ENCODE peak calls at places on chromosomes 7 and 10, in four cellular contexts. Z is tibial nerve, H is IMR-90, L is foreskin keratinocyte. P is an unnamed sample.

GRCh38 chr7:106365252-106366005 is 80.6 kb upstream of the NAMPT start:
- DNase-seq in H (no peak), Z (no peak), L (peak; percentile 31), P (no peak)

GRCh38 chr10:105634283-105634682 is 993.2 kb downstream of the SORCS3 start:
- DNase-seq in Z (no peak), L (no peak), H (no peak), P (no peak)

GRCh38 chr7:47648301-47648900 is 66.5 kb upstream of the TNS3 start:
- DNase-seq in Z (no peak), L (no peak), H (peak; percentile 85), P (no peak)

GRCh38 chr10:90461437-90462155 is 396.2 kb downstream of the HTR7 start:
- DNase-seq in H (no peak), Z (no peak), L (no peak), P (no peak)

GRCh38 chr7:124085168-124085567 is 52.3 kb upstream of the TMEM229A start:
- DNase-seq in Z (no peak), L (peak; percentile 24), H (no peak), P (no peak)

GRCh38 chr10:34272316-34272715 is 542.8 kb downstream of the PARD3 start:
- DNase-seq in L (no peak), H (no peak), Z (no peak), P (no peak)

GRCh38 chr7:2670720-2671391 is 17.1 kb upstream of the AMZ1 start:
- DNase-seq in H (peak; percentile 51), L (no peak), Z (no peak), P (peak; percentile 59)

GRCh38 chr7:112088484-112089016 is 117.6 kb downstream of the DOCK4 start:
- DNase-seq in H (no peak), Z (no peak), L (no peak), P (no peak)

GRCh38 chr10:71795248-71795647 is 21.9 kb upstream of the VSIR start:
- DNase-seq in Z (no peak), L (no peak), H (peak; percentile 23), P (no peak)

GRCh38 chr7:3188946-3189345 is 112.1 kb upstream of the SDK1 start:
- DNase-seq in L (no peak), Z (no peak), H (no peak), P (no peak)

GRCh38 chr7:2195403-2196246 is 37.1 kb downstream of the MAD1L1 start:
- DNase-seq in Z (no peak), L (peak; percentile 75), H (no peak), P (no peak)

GRCh38 chr7:5284304-5285281 is 1.9 kb downstream of the SLC29A4 start:
- DNase-seq in Z (no peak), L (no peak), H (no peak), P (no peak)

GRCh38 chr7:124881981-124882380 is 47.6 kb downstream of the POT1 start:
- DNase-seq in L (no peak), Z (no peak), H (no peak), P (no peak)

GRCh38 chr10:18666810-18667209 is 7.6 kb downstream of the ARL5B start:
- DNase-seq in H (peak; percentile 86), L (peak; percentile 85), Z (no peak), P (no peak)

GRCh38 chr10:27564880-27565279 is 60.8 kb downstream of the RAB18 start:
- DNase-seq in Z (no peak), L (no peak), H (no peak), P (no peak)

GRCh38 chr10:7887417-7887816 is 69.1 kb downstream of the TAF3 start:
- DNase-seq in L (no peak), H (peak; percentile 82), Z (no peak), P (no peak)

GRCh38 chr7:108016841-108017775 is 14.1 kb upstream of the LAMB1 start:
- DNase-seq in H (peak; percentile 70), L (peak; percentile 96), Z (no peak), P (no peak)

GRCh38 chr7:36278069-36278766 is 111.4 kb upstream of the ANLN start:
- DNase-seq in Z (no peak), H (no peak), L (no peak), P (no peak)

GRCh38 chr7:112869111-112869774 is 79.0 kb upstream of the TMEM168 start:
- DNase-seq in L (peak; percentile 25), Z (no peak), H (peak; percentile 28), P (peak; percentile 34)

GRCh38 chr10:92124524-92125168 is 166.2 kb downstream of the CPEB3 start:
- DNase-seq in Z (no peak), H (peak; percentile 91), L (peak; percentile 53), P (no peak)

GRCh38 chr10:101779544-101780186 is 3.6 kb downstream of the NPM3 start:
- DNase-seq in L (peak; percentile 39), H (peak; percentile 46), Z (peak; percentile 56), P (peak; percentile 77)

GRCh38 chr7:142177869-142178268 is 66.4 kb downstream of the MGAM2 start:
- DNase-seq in Z (no peak), H (no peak), L (peak; percentile 67), P (no peak)

GRCh38 chr7:128381161-128381821 is 19.8 kb upstream of the PRRT4 start:
- DNase-seq in H (no peak), L (peak; percentile 89), Z (no peak), P (no peak)

GRCh38 chr7:74269757-74270277 is 15.6 kb upstream of the RFC2 start:
- DNase-seq in H (peak; percentile 74), Z (no peak), L (peak; percentile 73), P (peak; percentile 30)

GRCh38 chr10:122879339-122880273 is at the start of gene FAM24B:
- DNase-seq in H (peak; percentile 98), Z (peak; percentile 75), L (peak; percentile 96), P (peak; percentile 89)

GRCh38 chr7:149776305-149776704 is 2.9 kb upstream of the ZNF467 start:
- DNase-seq in H (peak; percentile 15), L (no peak), Z (no peak), P (no peak)

GRCh38 chr10:112183329-112184051 is at the start of gene GPAM:
- DNase-seq in L (peak; percentile 78), H (peak; percentile 85), Z (peak; percentile 95), P (peak; percentile 93)

GRCh38 chr7:153381275-153382119 is 621.9 kb downstream of the ACTR3B start:
- DNase-seq in Z (no peak), H (no peak), L (no peak), P (no peak)

GRCh38 chr7:54581511-54581910 is 39.3 kb downstream of the VSTM2A start:
- DNase-seq in H (no peak), Z (no peak), L (peak; percentile 86), P (no peak)

GRCh38 chr10:5779753-5780152 is 33.5 kb downstream of the GDI2 start:
- DNase-seq in L (no peak), H (no peak), Z (no peak), P (no peak)

GRCh38 chr10:71713135-71714040 is 6.2 kb downstream of the C10orf105 start:
- DNase-seq in H (peak; percentile 80), Z (peak; percentile 86), L (peak; percentile 63), P (no peak)

GRCh38 chr7:65441010-65441409 is 67.4 kb downstream of the ZNF92 start:
- DNase-seq in H (peak; percentile 45), L (peak; percentile 61), Z (no peak), P (no peak)

GRCh38 chr7:138493535-138493934 is 33.5 kb downstream of the TRIM24 start:
- DNase-seq in Z (no peak), H (no peak), L (no peak), P (no peak)

GRCh38 chr7:151432658-151433521 is 7.1 kb downstream of the CRYGN start:
- DNase-seq in Z (no peak), H (no peak), L (peak; percentile 42), P (peak; percentile 49)

GRCh38 chr7:149781921-149782320 is 8.5 kb upstream of the ZNF467 start:
- DNase-seq in Z (no peak), L (no peak), H (no peak), P (no peak)

GRCh38 chr7:116698930-116699722 is 27.1 kb downstream of the MET start:
- DNase-seq in L (no peak), H (no peak), Z (no peak), P (no peak)

GRCh38 chr7:97872025-97872669 is at the start of gene ASNS:
- DNase-seq in H (peak; percentile 90), Z (peak; percentile 73), L (peak; percentile 88), P (peak; percentile 77)
- TF ChIP-seq CTCF in H (no peak), Z (no peak), L (peak; percentile 37), P (no peak)

DNA sequence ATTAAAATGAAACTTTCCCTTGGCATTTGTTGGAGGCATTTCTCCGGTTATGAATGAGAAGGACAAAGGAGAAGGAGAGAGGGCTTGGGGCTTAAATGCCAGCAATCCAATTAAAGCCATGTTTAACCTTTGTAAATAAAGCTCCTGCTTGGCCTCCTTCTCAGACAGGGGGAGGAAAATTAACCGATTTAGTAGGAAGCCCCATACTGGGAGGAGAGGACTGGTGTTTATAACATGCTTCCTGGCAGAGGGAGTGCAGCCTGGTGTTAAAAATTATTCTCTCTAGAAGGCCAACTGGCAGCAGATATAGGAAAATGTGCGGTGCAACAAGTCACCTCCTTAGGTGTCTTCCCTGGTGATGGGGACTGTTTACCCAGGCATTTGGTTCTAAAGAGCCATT is 846.4 kb downstream of the TYW1 start:
- DNase-seq in L (no peak), H (no peak), Z (no peak), P (no peak)
- H3K27me3 ChIP-seq in L (no peaks in the 10 kb centered on the region), H (no peaks in the 10 kb centered on the region), Z (no peaks in the 10 kb centered on the region), P (no peaks in the 10 kb centered on the region)

GRCh38 chr10:20870839-20871238 is 26.3 kb downstream of the NEBL start:
- DNase-seq in Z (no peak), H (no peak), L (no peak), P (no peak)

GRCh38 chr10:20871970-20872369 is 25.1 kb downstream of the NEBL start:
- DNase-seq in H (no peak), Z (no peak), L (no peak), P (no peak)

GRCh38 chr10:20877986-20878979 is 18.8 kb downstream of the NEBL start:
- DNase-seq in H (no peak), Z (no peak), L (peak; percentile 51), P (no peak)

GRCh38 chr10:20877554-20877953 is 19.6 kb downstream of the NEBL start:
- DNase-seq in Z (no peak), L (no peak), H (no peak), P (no peak)

DNA sequence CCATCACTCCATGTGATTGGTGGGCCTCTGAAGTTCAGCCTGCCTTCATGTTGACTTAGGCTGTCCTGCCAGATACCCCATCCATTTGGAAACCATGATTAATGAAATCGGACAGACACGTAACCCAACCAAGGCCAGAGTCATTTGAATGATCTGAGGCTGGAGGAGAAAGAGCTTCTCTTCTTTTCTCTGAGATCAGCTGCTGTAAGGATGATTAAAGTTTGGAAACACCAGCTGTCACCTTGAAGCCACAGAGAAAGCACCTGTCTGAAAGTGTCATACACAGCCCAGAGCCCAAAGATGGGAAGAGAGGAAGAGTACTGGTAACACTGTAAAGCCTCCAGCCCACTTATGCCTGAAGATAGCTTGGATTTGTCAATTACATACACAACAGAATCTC is 22.9 kb downstream of the NEBL start:
- DNase-seq in H (no peak), Z (no peak), L (no peak), P (no peak)
- H3K27ac ChIP-seq in H (no peak overlapping the region), Z (no peak overlapping the region), L (no peak overlapping the region), P (no peak overlapping the region)

DNA sequence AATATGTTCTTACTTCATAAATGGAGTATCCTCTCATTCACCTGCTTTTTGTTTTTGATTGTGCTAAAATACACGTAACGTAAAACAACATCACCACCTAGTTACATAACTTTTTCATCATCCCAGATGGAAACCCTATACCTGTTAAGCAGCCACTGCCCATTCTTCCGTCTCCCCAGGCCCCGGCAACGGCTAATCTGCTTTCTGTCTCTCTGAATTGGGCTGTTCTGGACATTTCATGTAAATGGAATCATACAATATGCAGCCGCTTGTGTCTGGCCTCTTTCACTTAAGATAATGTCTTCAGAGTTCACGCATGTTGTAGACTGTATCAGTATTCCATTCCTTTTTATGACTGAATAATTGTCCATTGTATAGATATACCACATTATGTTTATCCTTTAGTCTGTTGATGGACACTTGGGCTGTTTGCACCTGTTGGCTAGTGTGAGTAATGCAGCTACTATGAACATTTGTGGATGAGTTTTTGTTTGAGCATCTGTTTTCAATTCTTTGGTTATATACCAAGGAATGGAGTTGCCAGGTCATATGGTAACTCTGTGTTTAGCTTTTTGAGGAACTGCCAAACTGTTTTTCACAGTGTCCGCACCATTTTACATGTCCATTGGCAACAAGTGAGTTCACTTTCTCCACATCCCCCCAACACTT is 14.1 kb upstream of the SUN1 start:
- DNase-seq in H (peak; percentile 85), Z (no peak), L (peak; percentile 69), P (no peak)
- TF ChIP-seq CTCF in H (peak; percentile 26), Z (peak; percentile 22), L (peak; percentile 42), P (peak; percentile 43)

P was measured in CD4-positive, alpha-beta T cell.